ENCODE peak calls at places on chromosomes 11 and 22, in four cellular contexts. R, C, F and Z are unnamed samples.

GRCh38 chr11:2325719-2326118 is 23.9 kb downstream of the TSPAN32 start:
- DNase-seq in F (no peak), R (no peak), C (peak), Z (no peak)

GRCh38 chr22:22397875-22398524 is 110.5 kb downstream of the ZNF280B start:
- DNase-seq in C (no peak), R (no peak), F (no peak), Z (no peak)

GRCh38 chr11:78791254-78791653 is 216.6 kb upstream of the NARS2 start:
- DNase-seq in R (no peak), F (no peak), C (peak), Z (no peak)

GRCh38 chr11:9568854-9569587 is 4.4 kb upstream of the WEE1 start:
- DNase-seq in F (no peak), C (peak), R (no peak), Z (no peak)

GRCh38 chr11:70577258-70577603 is 178.9 kb downstream of the CTTN start:
- DNase-seq in R (no peak), C (no peak), F (no peak), Z (no peak)

GRCh38 chr11:26048271-26048670 is 283.7 kb upstream of the ANO3 start:
- DNase-seq in F (no peak), R (no peak), C (no peak), Z (no peak)

GRCh38 chr11:842370-843002 is at the start of the genes POLR2L and TSPAN4:
- DNase-seq in R (peak), C (peak), F (peak), Z (peak)

GRCh38 chr22:40323681-40324083 is 22.6 kb upstream of the ADSL start:
- DNase-seq in R (no peak), F (peak), C (no peak), Z (no peak)

GRCh38 chr22:47209547-47210023 is 447.1 kb downstream of the TBC1D22A start:
- DNase-seq in R (no peak), C (no peak), F (no peak), Z (no peak)

GRCh38 chr22:37940698-37941376 is 12.6 kb downstream of the C22orf23 start:
- DNase-seq in C (no peak), R (no peak), F (no peak), Z (no peak)

GRCh38 chr22:43390166-43390565 is 21.6 kb upstream of the MPPED1 start:
- DNase-seq in C (no peak), R (no peak), F (no peak), Z (no peak)

GRCh38 chr11:79610678-79611077 is 169.8 kb upstream of the TENM4 start:
- DNase-seq in C (no peak), R (no peak), F (no peak), Z (no peak)